ENCODE peak calls at places on chromosome 11, in four cellular contexts. E is WERI-Rb-1, Z is BJ, T is fibroblast of mammary gland. R is an unnamed sample.
A peak's percentile ranks its signal among the peaks of the same experiment; 100 is the strongest.

GRCh38 chr11:269146-269890 is 8.9 kb upstream of the NLRP6 start:
- DNase-seq in E (no peak), Z (no peak), T (peak; percentile 10), R (peak; percentile 85)

GRCh38 chr11:65586676-65587075 is 8.9 kb downstream of the KCNK7 start:
- DNase-seq in E (peak; percentile 81), T (peak; percentile 50), Z (no peak), R (no peak)

GRCh38 chr11:20566591-20567434 is 32.6 kb upstream of the SLC6A5 start:
- DNase-seq in E (no peak), Z (no peak), T (no peak), R (no peak)

GRCh38 chr11:118209037-118209436 is 15.8 kb downstream of the JAML start:
- DNase-seq in T (no peak), E (no peak), Z (no peak), R (no peak)

GRCh38 chr11:73585834-73586575 is 11.9 kb downstream of the FAM168A start:
- DNase-seq in Z (no peak), T (peak; percentile 70), E (no peak), R (no peak)

GRCh38 chr11:72123117-72123653 is 10.7 kb upstream of the ANAPC15 start:
- DNase-seq in Z (no peak), T (no peak), E (no peak), R (no peak)

GRCh38 chr11:955154-956049 is 29.7 kb downstream of the AP2A2 start:
- DNase-seq in T (no peak), E (no peak), Z (no peak), R (no peak)

GRCh38 chr11:107661656-107662055 is 50.2 kb downstream of the SLN start:
- DNase-seq in E (no peak), Z (no peak), T (no peak), R (no peak)

GRCh38 chr11:120908521-120909181 is 115.3 kb upstream of the TBCEL start:
- DNase-seq in T (no peak), Z (no peak), E (no peak), R (no peak)

GRCh38 chr11:118438314-118438931 is 2.1 kb downstream of the KMT2A start:
- DNase-seq in T (peak; percentile 81), Z (peak; percentile 48), E (peak; percentile 34), R (no peak)

GRCh38 chr11:62546244-62546936 is at the start of gene AHNAK:
- DNase-seq in Z (no peak), T (no peak), E (peak; percentile 53), R (peak; percentile 70)

GRCh38 chr11:68028802-68029475 is 1.5 kb upstream of the NDUFS8 start:
- DNase-seq in T (peak; percentile 80), Z (no peak), E (no peak), R (no peak)

GRCh38 chr11:14973621-14974020 is 1.5 kb upstream of the CALCA start:
- DNase-seq in T (no peak), Z (no peak), E (no peak), R (no peak)

GRCh38 chr11:9731256-9731655 is 67.4 kb downstream of the SWAP70 start:
- DNase-seq in Z (no peak), E (no peak), T (no peak), R (no peak)

GRCh38 chr11:109697140-109697843 is 275.3 kb downstream of the C11orf87 start:
- DNase-seq in Z (no peak), T (peak; percentile 67), E (peak; percentile 36), R (no peak)

GRCh38 chr11:60900673-60901404 is 5.5 kb downstream of the PRPF19 start:
- DNase-seq in Z (no peak), T (no peak), E (no peak), R (no peak)

GRCh38 chr11:64759722-64760719 is at the start of gene PYGM:
- DNase-seq in T (peak; percentile 31), Z (no peak), E (peak; percentile 88), R (no peak)

GRCh38 chr11:68194675-68195294 is 18.3 kb downstream of the KMT5B start:
- DNase-seq in E (no peak), Z (no peak), T (no peak), R (no peak)

GRCh38 chr11:131248588-131248987 is 121.8 kb upstream of the NTM start:
- DNase-seq in Z (no peak), T (peak; percentile 40), E (no peak), R (no peak)

GRCh38 chr11:131242616-131243015 is 127.8 kb upstream of the NTM start:
- DNase-seq in E (no peak), T (no peak), Z (no peak), R (no peak)

GRCh38 chr11:131246156-131246555 is 124.3 kb upstream of the NTM start:
- DNase-seq in E (no peak), T (no peak), Z (no peak), R (no peak)

DNA sequence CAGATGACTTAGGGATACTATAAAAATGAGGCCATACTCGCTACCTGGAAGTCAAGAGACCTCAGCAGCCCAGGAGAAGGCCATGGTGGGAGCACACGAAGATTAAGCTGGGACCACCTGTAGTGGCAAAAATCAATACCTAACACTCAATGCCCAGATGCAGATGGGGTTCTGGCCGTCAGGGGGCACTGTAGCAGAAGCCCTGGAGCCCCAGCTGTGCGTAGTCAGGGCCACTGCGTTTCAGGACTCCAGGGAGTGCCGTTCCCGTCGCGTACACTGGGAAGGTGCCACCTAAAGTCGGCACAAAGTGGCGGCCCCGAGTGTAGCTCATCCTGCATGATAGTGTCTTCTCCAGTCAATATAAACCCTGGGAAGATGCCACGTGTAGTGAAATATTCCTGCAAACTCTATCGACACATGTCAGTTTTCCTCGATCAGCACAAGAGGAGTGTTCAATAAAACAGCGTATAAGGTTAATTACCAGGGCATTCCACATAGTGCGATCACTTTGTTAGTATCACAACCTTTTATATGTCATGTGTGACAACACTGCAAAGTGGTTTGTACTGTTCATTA is 123.7 kb upstream of the NTM start:
- DNase-seq in E (peak; percentile 83), T (peak; percentile 11), Z (no peak), R (no peak)
- TF ChIP-seq CTCF in E (peak; percentile 91), T (peak; percentile 51), Z (peak; percentile 28), R (peak; percentile 25)

GRCh38 chr11:119608781-119609180 is 120.2 kb downstream of the NECTIN1 start:
- DNase-seq in E (no peak), T (no peak), Z (no peak), R (no peak)
- TF ChIP-seq CTCF in E (no peak), T (no peak), Z (no peak), R (no peak)

DNA sequence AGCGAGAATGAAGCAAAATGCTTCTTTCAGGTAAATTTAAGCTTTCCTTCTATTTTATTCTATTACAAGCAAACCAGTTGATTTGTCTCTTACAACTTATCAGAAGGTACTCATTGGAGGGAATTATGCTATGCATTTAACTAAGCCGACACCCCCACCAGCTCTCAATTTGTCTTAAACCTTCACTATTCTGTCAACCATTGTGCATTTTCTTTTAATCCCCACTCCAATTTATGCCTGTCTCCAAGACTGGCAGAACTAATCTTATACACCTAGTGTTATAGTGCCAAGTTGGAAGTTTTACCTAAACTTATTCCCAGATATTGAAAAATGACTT is 12.5 kb downstream of the TAF1D start:
- DNase-seq in E (no peak), Z (no peak), T (peak; percentile 19), R (no peak)
- TF ChIP-seq CTCF in E (no peak), Z (no peak), T (no peak), R (no peak)

GRCh38 chr11:93784935-93785360 is 866 bp downstream of the MED17 start:
- DNase-seq in T (no peak), E (no peak), Z (no peak), R (no peak)
- TF ChIP-seq CTCF in T (no peak), E (no peak), Z (no peak), R (peak; percentile 43)

GRCh38 chr11:103609117-103610066 is 427.0 kb upstream of the DDI1 start:
- DNase-seq in T (peak; percentile 97), E (peak; percentile 32), Z (peak; percentile 66), R (no peak)
- TF ChIP-seq CTCF in T (peak; percentile 93), E (peak; percentile 51), Z (peak; percentile 88), R (no peak)

GRCh38 chr11:122038543-122038942 is 77.5 kb downstream of the BLID start:
- DNase-seq in T (peak; percentile 68), Z (peak; percentile 95), E (no peak), R (no peak)

GRCh38 chr11:122036493-122036892 is 79.5 kb downstream of the BLID start:
- DNase-seq in E (no peak), Z (no peak), T (no peak), R (no peak)

GRCh38 chr11:122036022-122036421 is 80.0 kb downstream of the BLID start:
- DNase-seq in Z (peak; percentile 85), T (peak; percentile 81), E (no peak), R (no peak)

GRCh38 chr11:122040476-122040875 is 75.5 kb downstream of the BLID start:
- DNase-seq in E (no peak), T (no peak), Z (no peak), R (no peak)

DNA sequence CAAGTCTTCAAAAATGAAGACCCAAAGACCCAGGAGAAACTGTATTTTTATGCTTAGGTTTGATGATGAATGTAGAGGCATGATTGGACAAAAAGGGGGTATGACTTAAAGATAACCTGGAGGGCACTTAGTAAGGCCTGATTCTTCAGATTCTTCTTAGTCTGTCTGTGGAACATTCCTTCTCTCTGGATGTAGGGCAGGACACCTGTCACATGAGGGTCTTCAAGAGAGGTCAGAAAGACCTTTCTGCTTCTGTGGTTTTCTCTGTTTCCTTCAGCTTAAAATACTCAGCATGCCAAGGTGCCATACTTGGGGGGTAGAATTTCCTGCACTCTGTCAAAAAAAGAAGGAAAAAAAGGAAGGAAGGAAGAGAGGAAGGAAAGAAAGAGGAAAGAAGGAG is 78.1 kb downstream of the BLID start:
- DNase-seq in E (no peak), Z (no peak), T (no peak), R (no peak)
- TF ChIP-seq CTCF in E (no peak), Z (no peak), T (no peak), R (no peak)

GRCh38 chr11:122077459-122077858 is 38.6 kb downstream of the BLID start:
- DNase-seq in Z (no peak), E (no peak), T (no peak), R (no peak)
- TF ChIP-seq CTCF in Z (no peak), E (no peak), T (no peak), R (no peak)

DNA sequence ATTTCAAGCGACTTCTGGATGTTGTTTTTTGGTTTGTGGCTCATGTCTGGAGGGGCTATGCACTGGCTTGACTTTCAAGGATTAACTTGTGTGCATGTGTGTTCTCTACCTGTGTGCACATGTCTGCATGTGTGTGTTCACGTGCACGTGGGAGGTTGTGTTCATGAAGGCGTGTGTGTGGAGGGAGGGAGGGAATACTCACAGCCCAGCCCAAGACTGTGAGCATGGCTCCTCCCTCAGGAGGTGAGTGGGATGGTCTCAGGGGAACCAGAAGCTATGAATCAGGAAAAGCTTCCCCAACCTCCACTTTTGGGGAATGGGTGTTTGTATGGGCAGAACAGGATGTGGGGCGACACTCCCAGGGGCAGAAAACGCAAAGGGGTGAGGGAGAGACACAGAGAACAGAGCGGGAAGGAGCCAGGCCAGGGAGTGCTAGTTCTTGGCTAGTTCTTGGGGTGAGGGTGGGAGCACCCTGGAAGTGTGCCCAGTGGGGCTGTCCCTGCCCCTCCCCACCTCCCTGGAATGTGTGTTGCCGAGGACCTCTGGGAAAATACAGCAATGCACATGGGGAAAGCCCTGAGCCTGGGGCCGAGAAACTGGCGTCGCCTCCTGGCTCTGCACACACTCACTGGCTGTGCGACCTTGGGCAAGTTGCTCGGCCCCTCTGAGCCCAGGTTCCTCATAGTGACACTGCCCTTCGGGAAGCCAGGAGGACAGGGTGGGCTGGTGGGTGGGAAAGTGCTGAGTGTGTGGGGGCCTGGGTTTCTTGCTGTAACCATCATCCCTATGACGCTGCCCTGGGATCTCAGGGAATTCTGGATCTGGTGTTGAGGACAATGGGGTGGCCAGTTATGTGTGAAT is 16.9 kb upstream of the ALX4 start:
- DNase-seq in E (no peak), Z (no peak), T (peak; percentile 31), R (no peak)
- TF ChIP-seq CTCF in E (peak; percentile 29), Z (peak; percentile 21), T (no peak), R (no peak)

GRCh38 chr11:12099132-12099873 is 11.1 kb upstream of the MICAL2 start:
- DNase-seq in Z (no peak), T (peak; percentile 58), E (no peak), R (no peak)
- TF ChIP-seq CTCF in Z (peak; percentile 21), T (peak; percentile 60), E (no peak), R (peak; percentile 66)